ENCODE peak calls at places on chromosomes 5 and 9, in six cellular contexts. Y is BE2C, U is cardiac muscle cell, S is tibial nerve, J is colonic mucosa, E is endodermal cell. K is an unnamed sample.

GRCh38 chr9:6024035-6024554 is 8.7 kb upstream of the RANBP6 start:
- DNase-seq in Y (peak; percentile 28), U (no peak), S (no peak), J (no peak), E (peak; percentile 58), K (no peak)

GRCh38 chr9:124774131-124774978 is 2.6 kb upstream of the OLFML2A start:
- DNase-seq in Y (peak; percentile 86), U (peak; percentile 83), S (peak; percentile 77), J (peak; percentile 89), E (peak; percentile 97), K (peak; percentile 83)

GRCh38 chr9:34991833-34992375 is 2.4 kb downstream of the DNAJB5 start:
- DNase-seq in Y (no peak), U (peak; percentile 27), S (no peak), J (no peak), E (peak; percentile 83), K (no peak)

GRCh38 chr5:167947312-167947711 is 344.1 kb upstream of the WWC1 start:
- DNase-seq in Y (no peak), U (no peak), S (peak; percentile 55), J (no peak), E (no peak), K (no peak)

GRCh38 chr5:134098690-134099089 is 15.8 kb upstream of the TCF7 start:
- DNase-seq in Y (no peak), U (no peak), S (no peak), J (no peak), E (no peak), K (no peak)

GRCh38 chr5:157718529-157718928 is 12.7 kb upstream of the THG1L start:
- DNase-seq in Y (peak; percentile 12), U (peak; percentile 82), S (no peak), J (peak; percentile 36), E (peak; percentile 60), K (no peak)

GRCh38 chr9:93127395-93127911 is 6.6 kb downstream of the NINJ1 start:
- DNase-seq in Y (no peak), U (peak; percentile 13), S (peak; percentile 9), J (no peak), E (peak; percentile 45), K (no peak)

GRCh38 chr9:112041536-112042243 is 133.4 kb downstream of the SUSD1 start:
- DNase-seq in Y (no peak), U (peak; percentile 99), S (no peak), J (peak; percentile 17), E (peak; percentile 92), K (no peak)

GRCh38 chr5:117652640-117653280 is 1078.1 kb upstream of the SEMA6A start:
- DNase-seq in Y (no peak), U (no peak), S (no peak), J (no peak), E (no peak), K (no peak)

GRCh38 chr9:95012035-95012708 is 285.7 kb downstream of the AOPEP start:
- DNase-seq in Y (no peak), U (no peak), S (no peak), J (no peak), E (no peak), K (no peak)

GRCh38 chr5:78005021-78005785 is 229.1 kb upstream of the TBCA start:
- DNase-seq in Y (no peak), U (peak; percentile 62), S (no peak), J (no peak), E (no peak), K (no peak)

GRCh38 chr5:41722359-41722950 is 147.8 kb downstream of the OXCT1 start:
- DNase-seq in Y (no peak), U (peak; percentile 44), S (no peak), J (no peak), E (peak; percentile 46), K (no peak)

GRCh38 chr9:18490591-18491370 is 16.8 kb downstream of the ADAMTSL1 start:
- DNase-seq in Y (no peak), U (peak; percentile 97), S (no peak), J (no peak), E (no peak), K (no peak)

GRCh38 chr5:152271420-152271819 is 133.7 kb downstream of the NMUR2 start:
- DNase-seq in Y (no peak), U (peak; percentile 17), S (no peak), J (no peak), E (peak; percentile 77), K (no peak)

GRCh38 chr5:34410411-34411139 is 245.6 kb upstream of the RAI14 start:
- DNase-seq in Y (no peak), U (peak; percentile 14), S (no peak), J (no peak), E (peak; percentile 65), K (no peak)

GRCh38 chr5:1003296-1003937 is 5.2 kb upstream of the NKD2 start:
- DNase-seq in Y (no peak), U (peak; percentile 46), S (peak; percentile 12), J (peak; percentile 40), E (no peak), K (no peak)

GRCh38 chr5:122937914-122938313 is 92.5 kb downstream of the SNX24 start:
- DNase-seq in Y (no peak), U (peak; percentile 10), S (no peak), J (no peak), E (peak; percentile 53), K (no peak)

GRCh38 chr5:142746532-142746931 is 23.6 kb upstream of the ARHGAP26 start:
- DNase-seq in Y (no peak), U (no peak), S (no peak), J (no peak), E (no peak), K (no peak)

GRCh38 chr9:132651259-132651658 is 18.5 kb downstream of the DDX31 start:
- DNase-seq in Y (peak; percentile 28), U (peak; percentile 95), S (no peak), J (peak; percentile 70), E (no peak), K (no peak)

GRCh38 chr5:57298985-57299491 is 125.2 kb downstream of the GPBP1 start:
- DNase-seq in Y (peak; percentile 50), U (peak; percentile 93), S (no peak), J (peak; percentile 64), E (peak; percentile 69), K (peak; percentile 15)

GRCh38 chr9:74275872-74276508 is 221.1 kb upstream of the RORB start:
- DNase-seq in Y (no peak), U (no peak), S (no peak), J (no peak), E (no peak), K (no peak)

GRCh38 chr5:104533498-104533897 is 970.9 kb upstream of the NUDT12 start:
- DNase-seq in Y (no peak), U (no peak), S (no peak), J (no peak), E (no peak), K (no peak)

GRCh38 chr9:30967484-30967883 is 1417.0 kb upstream of the ACO1 start:
- DNase-seq in Y (no peak), U (no peak), S (no peak), J (no peak), E (no peak), K (no peak)

GRCh38 chr5:68647743-68648142 is 432.2 kb downstream of the PIK3R1 start:
- DNase-seq in Y (no peak), U (no peak), S (no peak), J (no peak), E (no peak), K (no peak)

GRCh38 chr5:107500840-107501239 is 169.9 kb downstream of the EFNA5 start:
- DNase-seq in Y (no peak), U (no peak), S (no peak), J (no peak), E (no peak), K (no peak)

GRCh38 chr9:87567047-87567446 is 69.4 kb downstream of the DAPK1 start:
- DNase-seq in Y (peak; percentile 56), U (peak; percentile 63), S (no peak), J (no peak), E (no peak), K (no peak)

GRCh38 chr5:159972538-159973362 is 36.2 kb upstream of the TTC1 start:
- DNase-seq in Y (no peak), U (no peak), S (no peak), J (no peak), E (peak; percentile 63), K (no peak)

GRCh38 chr5:82804151-82804690 is 273.0 kb downstream of the TMEM167A start:
- DNase-seq in Y (no peak), U (no peak), S (no peak), J (no peak), E (no peak), K (no peak)

GRCh38 chr5:39599721-39600431 is 175.1 kb upstream of the DAB2 start:
- DNase-seq in Y (no peak), U (peak; percentile 78), S (no peak), J (no peak), E (no peak), K (no peak)

DNA sequence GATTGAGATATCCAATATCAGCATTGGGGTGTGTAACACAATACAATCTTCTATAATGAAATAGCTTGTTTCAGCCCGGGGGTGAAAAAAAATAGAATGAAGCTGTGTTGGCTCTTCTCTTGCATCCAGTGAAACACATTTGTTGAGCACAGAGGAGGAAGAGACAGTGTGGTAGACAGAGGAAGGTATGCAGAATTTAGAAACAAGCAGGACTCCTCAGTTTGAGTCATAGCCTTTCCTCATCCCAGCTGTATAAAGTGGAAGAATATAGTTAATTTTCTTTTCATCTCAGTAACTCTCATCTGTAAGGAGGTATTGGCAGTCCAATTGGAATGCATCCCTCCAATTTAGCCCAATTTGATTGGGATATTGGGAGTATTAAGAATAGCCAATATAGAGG is 302.2 kb upstream of the VLDLR start:
- DNase-seq in Y (no peak), U (no peak), S (no peak), J (no peak), E (no peak), K (no peak)
- H3K9me3 ChIP-seq in Y (no peaks in the 10 kb centered on the region), U (no peaks in the 10 kb centered on the region), S (peaks cover 19% of the 10 kb centered on the region), J (no peaks in the 10 kb centered on the region), E (peaks cover 23% of the 10 kb centered on the region), K (no peaks in the 10 kb centered on the region)

DNA sequence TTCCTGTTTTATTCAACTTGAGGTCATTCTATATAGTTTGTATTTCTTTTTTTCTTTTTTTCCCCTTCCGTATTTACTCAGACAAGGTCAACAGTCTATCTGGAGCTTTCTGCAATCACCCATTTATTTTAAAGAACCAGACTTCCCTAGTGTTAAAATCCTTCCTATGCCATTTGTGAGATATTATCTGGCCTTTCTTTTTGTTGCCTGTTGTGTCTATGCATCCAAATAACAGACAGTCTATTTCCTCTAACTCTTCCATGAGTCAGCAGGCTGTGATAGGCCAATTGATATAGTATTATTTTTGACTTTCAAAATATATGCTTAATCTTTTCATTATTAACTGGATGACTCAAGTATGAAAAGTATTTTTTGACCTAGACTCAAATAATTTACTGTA is 291.2 kb upstream of the PTPRD start:
- DNase-seq in Y (no peak), U (no peak), S (no peak), J (no peak), E (no peak), K (no peak)
- H3K9me3 ChIP-seq in Y (no peaks in the 10 kb centered on the region), U (no peaks in the 10 kb centered on the region), S (peaks cover 12% of the 10 kb centered on the region), J (no peaks in the 10 kb centered on the region), E (no peaks in the 10 kb centered on the region), K (no peaks in the 10 kb centered on the region)

GRCh38 chr9:96818535-96818934 is 35.8 kb downstream of the ZNF782 start:
- DNase-seq in Y (no peak), U (no peak), S (no peak), J (no peak), E (no peak), K (no peak)
- H3K9me3 ChIP-seq in Y (peaks cover 8% of the 10 kb centered on the region), U (peaks cover 10% of the 10 kb centered on the region), S (peaks cover 100% of the 10 kb centered on the region), J (peaks cover 22% of the 10 kb centered on the region), E (peaks cover 100% of the 10 kb centered on the region), K (peaks cover 61% of the 10 kb centered on the region)

DNA sequence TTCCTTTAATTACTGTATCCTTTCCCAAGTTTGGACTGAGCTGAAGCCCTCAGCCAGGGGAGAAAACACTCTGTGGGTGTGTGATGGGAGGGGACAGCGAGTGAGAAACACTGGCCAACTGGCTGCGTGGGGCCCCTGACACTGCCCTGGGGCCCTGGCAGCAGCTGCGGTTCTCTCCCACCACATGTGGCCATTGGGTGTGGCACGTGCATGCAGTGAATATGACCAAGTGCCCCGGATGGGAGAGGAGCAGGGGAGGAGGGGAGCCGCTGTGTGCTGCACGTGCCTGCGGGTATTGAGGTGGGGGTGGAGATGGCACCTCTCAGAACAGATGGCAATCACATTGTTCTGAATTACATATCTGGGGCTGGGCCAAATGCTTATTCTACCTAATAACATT is 242.5 kb upstream of the PCSK5 start:
- DNase-seq in Y (no peak), U (no peak), S (no peak), J (no peak), E (no peak), K (no peak)
- H3K9me3 ChIP-seq in Y (no peaks in the 10 kb centered on the region), U (peaks cover 4% of the 10 kb centered on the region), S (no peaks in the 10 kb centered on the region), J (no peaks in the 10 kb centered on the region), E (no peaks in the 10 kb centered on the region), K (no peaks in the 10 kb centered on the region)